ENCODE peak calls at places on chromosomes 3 and 15, in seven cellular contexts. C is DND-41, O is GM23248, B is astrocyte, U is mammary epithelial cell, G is Karpas-422, P is adipocyte. L is an unnamed sample.

GRCh38 chr3:129793947-129794318 is 99.6 kb downstream of the TMCC1 start:
- DNase-seq in C (no peak), O (peak), B (no peak), U (peak), G (peak), P (no peak), L (no peak)

GRCh38 chr3:147359177-147360062 is 46.9 kb downstream of the ZIC4 start:
- DNase-seq in C (no peak), O (no peak), B (no peak), U (no peak), G (no peak), P (no peak), L (no peak)

GRCh38 chr15:92163641-92164040 is 230.0 kb upstream of the ST8SIA2 start:
- DNase-seq in C (no peak), O (peak), B (no peak), U (peak), G (no peak), P (no peak), L (no peak)

GRCh38 chr3:112133606-112134334 is 722 bp upstream of the GCSAM start:
- DNase-seq in C (no peak), O (no peak), B (no peak), U (no peak), G (peak), P (no peak), L (no peak)

GRCh38 chr3:171950373-171950772 is 89.0 kb upstream of the FNDC3B start:
- DNase-seq in C (no peak), O (peak), B (peak), U (peak), G (no peak), P (peak), L (peak)

GRCh38 chr15:68818671-68819450 is 1.8 kb downstream of the ANP32A start:
- DNase-seq in C (peak), O (peak), B (no peak), U (peak), G (peak), P (peak), L (peak)

GRCh38 chr15:76642671-76643070 is 262.5 kb downstream of the SCAPER start:
- DNase-seq in C (no peak), O (peak), B (no peak), U (no peak), G (no peak), P (no peak), L (no peak)

GRCh38 chr3:21672303-21672702 is 78.7 kb downstream of the ZNF385D start:
- DNase-seq in C (no peak), O (peak), B (peak), U (peak), G (no peak), P (peak), L (peak)

GRCh38 chr3:13134166-13134878 is 61.1 kb upstream of the IQSEC1 start:
- DNase-seq in C (no peak), O (no peak), B (no peak), U (no peak), G (no peak), P (no peak), L (no peak)

GRCh38 chr3:146640955-146641867 is 36.1 kb upstream of the PLSCR5 start:
- DNase-seq in C (peak), O (peak), B (peak), U (peak), G (peak), P (peak), L (peak)

GRCh38 chr3:125168711-125169410 is 43.7 kb downstream of the SLC12A8 start:
- DNase-seq in C (no peak), O (no peak), B (no peak), U (no peak), G (no peak), P (peak), L (peak)

GRCh38 chr3:171711461-171711860 is 98.8 kb downstream of the PLD1 start:
- DNase-seq in C (no peak), O (peak), B (peak), U (no peak), G (no peak), P (no peak), L (peak)

GRCh38 chr3:52820741-52821140 is 9.7 kb downstream of the ITIH4 start:
- DNase-seq in C (peak), O (peak), B (no peak), U (no peak), G (peak), P (peak), L (no peak)

GRCh38 chr3:102255736-102256135 is 179.1 kb upstream of the ZPLD1 start:
- DNase-seq in C (no peak), O (peak), B (no peak), U (no peak), G (no peak), P (no peak), L (no peak)

GRCh38 chr15:82681371-82681770 is 28.3 kb downstream of the AP3B2 start:
- DNase-seq in C (no peak), O (no peak), B (no peak), U (no peak), G (no peak), P (no peak), L (no peak)

GRCh38 chr3:138114988-138115971 is at the start of gene DZIP1L:
- DNase-seq in C (no peak), O (peak), B (peak), U (peak), G (no peak), P (peak), L (peak)

GRCh38 chr3:12660196-12660595 is 3.7 kb downstream of the RAF1 start:
- DNase-seq in C (no peak), O (no peak), B (no peak), U (no peak), G (no peak), P (no peak), L (no peak)

GRCh38 chr3:190983875-190984274 is 121.4 kb upstream of the GMNC start:
- DNase-seq in C (no peak), O (no peak), B (no peak), U (no peak), G (no peak), P (no peak), L (no peak)

GRCh38 chr15:83498801-83499200 is 51.7 kb downstream of the SH3GL3 start:
- DNase-seq in C (no peak), O (no peak), B (no peak), U (no peak), G (no peak), P (no peak), L (no peak)

GRCh38 chr3:41175365-41175764 is 23.9 kb upstream of the CTNNB1 start:
- DNase-seq in C (no peak), O (peak), B (no peak), U (no peak), G (no peak), P (no peak), L (no peak)

GRCh38 chr3:133563186-133563591 is 10.3 kb upstream of the CDV3 start:
- DNase-seq in C (no peak), O (peak), B (peak), U (no peak), G (no peak), P (peak), L (peak)

GRCh38 chr15:60590935-60591490 is 112.1 kb upstream of the ICE2 start:
- DNase-seq in C (peak), O (peak), B (peak), U (no peak), G (no peak), P (peak), L (peak)

GRCh38 chr15:32859996-32860395 is 142.2 kb downstream of the GREM1 start:
- DNase-seq in C (no peak), O (no peak), B (no peak), U (no peak), G (no peak), P (no peak), L (no peak)

GRCh38 chr15:46365612-46366011 is 730.8 kb downstream of the SQOR start:
- DNase-seq in C (no peak), O (peak), B (peak), U (no peak), G (no peak), P (peak), L (peak)

GRCh38 chr3:160296591-160296990 is 71.4 kb downstream of the C3orf80 start:
- DNase-seq in C (no peak), O (peak), B (peak), U (no peak), G (no peak), P (peak), L (peak)

GRCh38 chr3:156217674-156218352 is 97.4 kb downstream of the KCNAB1 start:
- DNase-seq in C (no peak), O (peak), B (peak), U (peak), G (no peak), P (no peak), L (peak)

GRCh38 chr3:125202197-125202596 is 10.4 kb downstream of the SLC12A8 start:
- DNase-seq in C (no peak), O (no peak), B (no peak), U (no peak), G (peak), P (no peak), L (peak)

GRCh38 chr3:149575213-149575961 is 82.4 kb downstream of the WWTR1 start:
- DNase-seq in C (no peak), O (peak), B (peak), U (peak), G (no peak), P (peak), L (peak)

GRCh38 chr3:150556792-150557191 is 10.2 kb downstream of the EIF2A start:
- DNase-seq in C (no peak), O (no peak), B (no peak), U (no peak), G (no peak), P (no peak), L (no peak)

GRCh38 chr3:111069974-111070751 is 1.5 kb upstream of the NECTIN3 start:
- DNase-seq in C (no peak), O (peak), B (peak), U (no peak), G (no peak), P (peak), L (peak)

GRCh38 chr3:172591876-172592771 is 68.9 kb upstream of the TNFSF10 start:
- DNase-seq in C (peak), O (no peak), B (peak), U (no peak), G (no peak), P (no peak), L (no peak)

GRCh38 chr3:170010498-170010897 is 27.3 kb upstream of the GPR160 start:
- DNase-seq in C (no peak), O (no peak), B (no peak), U (no peak), G (no peak), P (no peak), L (no peak)
- H3K9ac ChIP-seq in C (no peak), O (no peak), B (no peak), U (no peak), G (no peak), P (no peak), L (no peak)

DNA sequence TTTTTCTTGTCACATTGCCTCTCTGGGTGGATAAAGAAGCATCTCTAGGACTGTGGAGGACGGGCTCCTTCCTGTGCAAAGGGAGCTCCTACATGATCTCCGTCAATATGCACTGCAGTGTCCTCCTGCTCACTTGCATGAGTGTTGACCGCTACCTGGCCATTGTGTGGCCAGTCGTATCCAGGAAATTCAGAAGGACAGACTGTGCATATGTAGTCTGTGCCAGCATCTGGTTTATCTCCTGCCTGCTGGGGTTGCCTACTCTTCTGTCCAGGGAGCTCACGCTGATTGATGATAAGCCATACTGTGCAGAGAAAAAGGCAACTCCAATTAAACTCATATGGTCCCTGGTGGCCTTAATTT is 478 bp downstream of the GPR15 start:
- DNase-seq in C (no peak), O (no peak), B (no peak), U (no peak), G (no peak), P (no peak), L (no peak)
- H3K9ac ChIP-seq in C (no peak), O (no peak), B (no peak), U (no peak), G (no peak), P (no peak), L (no peak)

GRCh38 chr15:39580117-39580629 is 706 bp upstream of the THBS1 start:
- DNase-seq in C (peak), O (peak), B (peak), U (peak), G (peak), P (peak), L (peak)
- H3K9ac ChIP-seq in C (no peak), O (peak), B (peak), U (peak), G (no peak), P (peak), L (peak)

GRCh38 chr15:34366271-34367043 is 539 bp downstream of the LPCAT4 start:
- DNase-seq in C (peak), O (peak), B (peak), U (peak), G (peak), P (peak), L (peak)
- H3K9ac ChIP-seq in C (peak), O (peak), B (peak), U (peak), G (peak), P (peak), L (peak)

L was measured in fibroblast of lung.